ENCODE peak calls at places on chromosomes 16 and 17, in five cellular contexts. G is AG10803, S is left lung, H is cardiac muscle cell, E is dorsolateral prefrontal cortex. A is an unnamed sample.

GRCh38 chr17:4565209-4566141 is 5.1 kb upstream of the GGT6 start:
- DNase-seq in E (no peak), H (peak; percentile 86), G (peak; percentile 73), S (no peak), A (peak; percentile 59)

GRCh38 chr17:65131946-65132345 is 5.2 kb upstream of the RGS9 start:
- DNase-seq in S (no peak), E (no peak), H (no peak), G (peak; percentile 82), A (no peak)

GRCh38 chr17:73552300-73553088 is 91.8 kb downstream of the SDK2 start:
- DNase-seq in H (no peak), E (no peak), S (peak; percentile 46), G (no peak), A (no peak)

GRCh38 chr17:17508641-17509591 is 12.7 kb upstream of the RASD1 start:
- DNase-seq in G (no peak), E (peak; percentile 38), S (peak; percentile 58), H (no peak), A (no peak)

GRCh38 chr17:7882068-7882467 is 6.5 kb upstream of the CHD3 start:
- DNase-seq in S (no peak), E (no peak), H (no peak), G (no peak), A (no peak)

GRCh38 chr17:74987909-74988711 is 678 bp downstream of the CDR2L start:
- DNase-seq in H (peak; percentile 70), G (peak; percentile 78), E (peak; percentile 89), S (peak; percentile 90), A (peak; percentile 70)

GRCh38 chr17:77002103-77003045 is 134.2 kb downstream of the MGAT5B start:
- DNase-seq in G (peak; percentile 27), E (no peak), S (no peak), H (peak; percentile 66), A (no peak)

GRCh38 chr16:21727344-21727743 is 63.6 kb downstream of the OTOA start:
- DNase-seq in S (no peak), H (no peak), G (no peak), E (no peak), A (no peak)

GRCh38 chr16:75258807-75259141 is 7.3 kb upstream of the BCAR1 start:
- DNase-seq in H (no peak), S (peak; percentile 41), G (no peak), E (no peak), A (no peak)

GRCh38 chr17:15882777-15883176 is 62.2 kb upstream of the ADORA2B start:
- DNase-seq in G (no peak), S (no peak), E (no peak), H (peak; percentile 11), A (no peak)

GRCh38 chr17:42821176-42821575 is 2.9 kb downstream of the BECN1 start:
- DNase-seq in S (no peak), E (no peak), G (no peak), H (no peak), A (no peak)

GRCh38 chr17:48113201-48113676 is 5.7 kb downstream of the SNX11 start:
- DNase-seq in H (peak; percentile 19), E (no peak), S (no peak), G (no peak), A (no peak)

GRCh38 chr16:24568392-24568791 is 29.0 kb downstream of the RBBP6 start:
- DNase-seq in G (peak; percentile 43), H (peak; percentile 29), E (no peak), S (no peak), A (no peak)

GRCh38 chr17:45345554-45346254 is 28.9 kb upstream of the MAP3K14 start:
- DNase-seq in E (no peak), G (peak; percentile 92), H (peak; percentile 95), S (no peak), A (no peak)

GRCh38 chr16:24741862-24742261 is 12.4 kb downstream of the TNRC6A start:
- DNase-seq in G (no peak), E (no peak), H (no peak), S (no peak), A (no peak)

GRCh38 chr16:27446721-27447120 is 44.7 kb downstream of the IL21R start:
- DNase-seq in G (no peak), E (no peak), H (no peak), S (no peak), A (no peak)

GRCh38 chr17:69503711-69504110 is 89.2 kb downstream of the MAP2K6 start:
- DNase-seq in S (no peak), G (no peak), H (no peak), E (no peak), A (no peak)

GRCh38 chr16:89845417-89845816 is 17.1 kb downstream of the SPIRE2 start:
- DNase-seq in E (no peak), S (no peak), H (no peak), G (no peak), A (no peak)

GRCh38 chr17:15659663-15660062 is 24.4 kb downstream of the TRIM16 start:
- DNase-seq in G (no peak), E (no peak), H (peak; percentile 40), S (no peak), A (no peak)

GRCh38 chr16:28985206-28985605 is 354 bp downstream of the LAT start:
- DNase-seq in S (no peak), H (no peak), E (no peak), G (no peak), A (no peak)

GRCh38 chr17:61484174-61484573 is 32.0 kb downstream of the TBX4 start:
- DNase-seq in H (no peak), G (peak; percentile 17), S (no peak), E (no peak), A (no peak)

GRCh38 chr16:66621973-66622372 is 17.5 kb downstream of the CMTM3 start:
- DNase-seq in E (no peak), H (no peak), S (no peak), G (peak; percentile 53), A (no peak)

GRCh38 chr17:49108318-49108717 is 24.3 kb upstream of the B4GALNT2 start:
- DNase-seq in H (peak; percentile 64), E (no peak), S (no peak), G (peak; percentile 66), A (no peak)

DNA sequence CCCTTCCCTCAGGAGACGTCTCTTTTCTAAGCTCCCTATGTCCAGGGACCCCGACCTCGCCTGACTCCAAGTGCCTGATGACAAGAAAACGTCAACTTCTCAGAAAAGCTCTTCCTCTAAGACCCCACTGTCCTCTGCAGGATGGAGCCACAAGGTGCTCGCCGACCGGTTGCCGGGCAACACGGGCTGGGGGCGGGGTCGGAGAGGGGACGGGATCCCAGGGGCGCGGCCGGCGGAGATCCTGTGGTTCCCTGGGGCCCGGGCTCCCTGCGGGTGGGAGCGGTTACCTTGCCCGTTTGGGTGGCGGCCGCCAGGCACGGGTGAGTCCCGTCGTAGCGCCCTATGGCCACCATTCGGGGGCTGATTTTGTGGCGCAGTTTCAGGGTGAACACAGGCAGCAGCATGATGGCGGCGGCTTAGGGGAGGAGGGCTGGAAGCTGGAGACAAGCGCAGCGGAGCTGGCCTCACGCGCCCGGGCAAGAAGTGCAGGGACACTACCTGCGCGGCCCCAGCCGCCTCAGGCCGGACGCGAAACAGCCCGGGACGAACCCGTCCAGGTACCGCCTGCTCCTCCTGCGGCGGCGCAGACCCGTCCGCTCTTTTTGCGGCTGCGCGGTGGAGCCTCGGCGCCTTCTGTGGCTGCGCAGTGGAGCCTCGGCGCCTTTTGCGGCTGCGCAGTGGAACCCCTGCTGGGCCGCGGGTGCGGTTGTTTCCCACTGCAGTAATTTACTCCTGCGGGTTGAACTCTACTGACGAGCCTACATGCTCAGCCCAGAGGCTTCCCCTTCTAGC is at the start of gene BBS2:
- DNase-seq in S (peak; percentile 96), E (peak; percentile 91), G (peak; percentile 78), H (peak; percentile 88), A (peak; percentile 89)
- TF ChIP-seq CTCF in S (peak; percentile 12), E (peak; percentile 46), G (no peak), H (no peak), A (no peak)

GRCh38 chr17:40337351-40337750 is 27.2 kb downstream of the GJD3 start:
- DNase-seq in S (no peak), E (no peak), G (no peak), H (no peak), A (no peak)
- TF ChIP-seq CTCF in S (no peak), E (no peak), G (no peak), H (no peak), A (no peak)

DNA sequence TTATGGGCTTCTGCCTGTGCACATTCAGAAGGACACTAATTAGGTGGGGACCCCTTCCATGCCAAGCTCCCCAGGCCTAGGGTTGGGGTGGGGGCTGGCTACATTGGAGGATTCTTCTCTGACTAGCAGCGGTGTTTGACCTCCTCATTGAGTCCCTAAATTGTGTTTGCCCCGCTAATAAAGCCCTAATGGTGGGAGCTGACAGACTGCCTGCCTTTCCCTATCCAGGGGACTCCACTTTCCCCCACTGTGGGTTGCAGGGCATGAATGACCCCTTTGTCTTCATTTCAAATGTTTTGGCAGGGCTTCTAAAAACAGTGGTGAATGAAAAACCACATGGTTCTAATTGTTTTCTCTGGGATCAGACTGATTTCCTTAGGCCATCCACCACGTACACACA is 476.8 kb upstream of the CDH11 start:
- DNase-seq in S (no peak), G (no peak), H (peak; percentile 23), E (no peak), A (no peak)
- TF ChIP-seq CTCF in S (no peak), G (no peak), H (no peak), E (no peak), A (no peak)

GRCh38 chr17:57293077-57293476 is 36.8 kb downstream of the MSI2 start:
- DNase-seq in H (no peak), E (no peak), G (no peak), S (no peak), A (no peak)

GRCh38 chr17:57295526-57296023 is 39.3 kb downstream of the MSI2 start:
- DNase-seq in G (no peak), H (peak; percentile 10), S (no peak), E (no peak), A (no peak)

GRCh38 chr17:57296231-57296630 is 39.9 kb downstream of the MSI2 start:
- DNase-seq in E (no peak), G (no peak), S (no peak), H (no peak), A (no peak)

GRCh38 chr17:57294075-57294474 is 37.8 kb downstream of the MSI2 start:
- DNase-seq in S (no peak), E (no peak), G (no peak), H (no peak), A (no peak)

GRCh38 chr17:57294629-57295501 is 38.5 kb downstream of the MSI2 start:
- DNase-seq in H (no peak), G (no peak), S (no peak), E (no peak), A (no peak)
- TF ChIP-seq CTCF in H (no peak), G (no peak), S (no peak), E (no peak), A (no peak)

GRCh38 chr16:56538331-56538730 is 18.5 kb upstream of the BBS2 start:
- DNase-seq in H (no peak), S (no peak), G (no peak), E (no peak), A (no peak)

GRCh38 chr16:56534847-56535383 is 15.1 kb upstream of the BBS2 start:
- DNase-seq in S (no peak), H (no peak), E (no peak), G (no peak), A (no peak)

GRCh38 chr16:56530872-56531271 is 11.0 kb upstream of the BBS2 start:
- DNase-seq in H (no peak), G (peak; percentile 22), E (no peak), S (no peak), A (no peak)

DNA sequence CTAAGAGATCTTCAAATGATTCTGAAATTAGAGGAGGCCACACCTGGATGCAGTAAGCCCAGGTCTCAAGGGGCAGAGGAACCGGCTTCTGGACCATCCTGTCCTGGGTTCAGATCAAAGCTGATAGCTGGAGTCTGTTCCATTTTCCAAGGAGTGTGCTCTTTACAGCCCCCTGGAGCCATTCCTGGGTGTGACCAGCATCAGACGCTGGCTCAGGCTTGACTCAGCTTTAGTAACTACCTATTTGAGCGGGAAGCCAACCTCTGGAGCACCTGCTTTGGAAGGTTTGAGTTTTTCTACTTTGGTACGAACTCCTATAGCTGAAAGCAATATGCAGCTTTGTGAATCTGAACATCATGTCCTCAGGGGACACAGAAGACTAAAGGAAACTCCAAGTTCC is 12.9 kb upstream of the BBS2 start:
- DNase-seq in H (no peak), G (no peak), S (no peak), E (no peak), A (no peak)
- TF ChIP-seq CTCF in H (no peak), G (no peak), S (no peak), E (no peak), A (no peak)